ENCODE peak calls at places on chromosome 18, in four cellular contexts. One of them, this sample, is unnamed.

GRCh38 chr18:9708882-9709877 is 1.1 kb downstream of the RAB31 start:
- DNase-seq in GM12878: no peak
- DNase-seq in HepG2: no peak
- DNase-seq in K562: peak; percentile 47
- DNase-seq in this sample: no peak

GRCh38 chr18:40338284-40338683 is 1616.8 kb upstream of the PIK3C3 start:
- DNase-seq in K562: no peak
- DNase-seq in GM12878: no peak
- DNase-seq in HepG2: no peak
- DNase-seq in this sample: no peak

GRCh38 chr18:9726936-9727335 is 18.8 kb downstream of the RAB31 start:
- DNase-seq in HepG2: no peak
- DNase-seq in GM12878: no peak
- DNase-seq in K562: no peak
- DNase-seq in this sample: no peak

GRCh38 chr18:40249390-40250080 is 1705.5 kb upstream of the PIK3C3 start:
- DNase-seq in GM12878: no peak
- DNase-seq in HepG2: no peak
- DNase-seq in K562: no peak
- DNase-seq in this sample: no peak

GRCh38 chr18:3799515-3799914 is 349.5 kb downstream of the TGIF1 start:
- DNase-seq in HepG2: no peak
- DNase-seq in GM12878: no peak
- DNase-seq in K562: no peak
- DNase-seq in this sample: no peak

GRCh38 chr18:44149706-44150105 is 531.0 kb upstream of the SETBP1 start:
- DNase-seq in GM12878: no peak
- DNase-seq in HepG2: no peak
- DNase-seq in K562: no peak
- DNase-seq in this sample: peak; percentile 1

GRCh38 chr18:29002747-29003146 is 825.8 kb upstream of the CDH2 start:
- DNase-seq in K562: no peak
- DNase-seq in GM12878: no peak
- DNase-seq in HepG2: no peak
- DNase-seq in this sample: no peak

GRCh38 chr18:44411277-44411900 is 269.3 kb upstream of the SETBP1 start:
- DNase-seq in HepG2: no peak
- DNase-seq in GM12878: no peak
- DNase-seq in K562: no peak
- DNase-seq in this sample: no peak

GRCh38 chr18:79682896-79683625 is 3.5 kb downstream of the CTDP1 start:
- DNase-seq in GM12878: no peak
- DNase-seq in HepG2: no peak
- DNase-seq in K562: no peak
- DNase-seq in this sample: no peak

GRCh38 chr18:10015941-10016819 is 102.4 kb downstream of the VAPA start:
- DNase-seq in K562: no peak
- DNase-seq in HepG2: no peak
- DNase-seq in GM12878: no peak
- DNase-seq in this sample: no peak

GRCh38 chr18:72672364-72673151 is 128.4 kb upstream of the CBLN2 start:
- DNase-seq in GM12878: no peak
- DNase-seq in HepG2: peak; percentile 25
- DNase-seq in K562: peak; percentile 10
- DNase-seq in this sample: peak; percentile 20

GRCh38 chr18:13394794-13395193 is 176.2 kb downstream of the LDLRAD4 start:
- DNase-seq in GM12878: no peak
- DNase-seq in HepG2: no peak
- DNase-seq in K562: peak; percentile 28
- DNase-seq in this sample: no peak

GRCh38 chr18:46051731-46052461 is 20.2 kb downstream of the PSTPIP2 start:
- DNase-seq in HepG2: peak; percentile 98
- DNase-seq in GM12878: no peak
- DNase-seq in K562: no peak
- DNase-seq in this sample: no peak

GRCh38 chr18:32366586-32367538 is 103.8 kb downstream of the GAREM1 start:
- DNase-seq in GM12878: no peak
- DNase-seq in HepG2: no peak
- DNase-seq in K562: no peak
- DNase-seq in this sample: no peak

GRCh38 chr18:12621737-12622306 is 36.1 kb downstream of the SPIRE1 start:
- DNase-seq in K562: peak; percentile 55
- DNase-seq in GM12878: no peak
- DNase-seq in HepG2: no peak
- DNase-seq in this sample: no peak

GRCh38 chr18:44876024-44876423 is 195.3 kb downstream of the SETBP1 start:
- DNase-seq in GM12878: no peak
- DNase-seq in HepG2: no peak
- DNase-seq in K562: no peak
- DNase-seq in this sample: no peak

GRCh38 chr18:8229040-8229439 is 380.2 kb upstream of the RAB12 start:
- DNase-seq in K562: no peak
- DNase-seq in HepG2: no peak
- DNase-seq in GM12878: no peak
- DNase-seq in this sample: no peak

GRCh38 chr18:10041180-10041579 is 127.4 kb downstream of the VAPA start:
- DNase-seq in HepG2: no peak
- DNase-seq in K562: no peak
- DNase-seq in GM12878: no peak
- DNase-seq in this sample: no peak

GRCh38 chr18:68147728-68148127 is 567.2 kb downstream of the TMX3 start:
- DNase-seq in K562: no peak
- DNase-seq in HepG2: no peak
- DNase-seq in GM12878: no peak
- DNase-seq in this sample: no peak

GRCh38 chr18:63540131-63540530 is 2.0 kb upstream of the SERPINB12 start:
- DNase-seq in GM12878: no peak
- DNase-seq in HepG2: no peak
- DNase-seq in K562: no peak
- DNase-seq in this sample: no peak

GRCh38 chr18:12645751-12646203 is 12.1 kb downstream of the SPIRE1 start:
- DNase-seq in GM12878: no peak
- DNase-seq in HepG2: peak; percentile 41
- DNase-seq in K562: no peak
- DNase-seq in this sample: no peak

GRCh38 chr18:2656237-2657042 is 914 bp downstream of the SMCHD1 start:
- DNase-seq in K562: peak; percentile 53
- DNase-seq in GM12878: no peak
- DNase-seq in HepG2: peak; percentile 15
- DNase-seq in this sample: peak; percentile 13

GRCh38 chr18:7548721-7549120 is 18.4 kb upstream of the PTPRM start:
- DNase-seq in HepG2: no peak
- DNase-seq in K562: no peak
- DNase-seq in GM12878: no peak
- DNase-seq in this sample: no peak

GRCh38 chr18:55406374-55407045 is 181.5 kb downstream of the TCF4 start:
- DNase-seq in HepG2: no peak
- DNase-seq in K562: no peak
- DNase-seq in GM12878: no peak
- DNase-seq in this sample: no peak

GRCh38 chr18:53361044-53361443 is 863.4 kb downstream of the MBD2 start:
- DNase-seq in K562: no peak
- DNase-seq in HepG2: no peak
- DNase-seq in GM12878: no peak
- DNase-seq in this sample: no peak

GRCh38 chr18:31176531-31176930 is 13.9 kb upstream of the DSC1 start:
- DNase-seq in K562: no peak
- DNase-seq in GM12878: no peak
- DNase-seq in HepG2: no peak
- DNase-seq in this sample: peak; percentile 4

GRCh38 chr18:53153800-53154199 is 813.8 kb downstream of the DCC start:
- DNase-seq in K562: no peak
- DNase-seq in GM12878: no peak
- DNase-seq in HepG2: no peak
- DNase-seq in this sample: no peak

GRCh38 chr18:67514465-67514864 is 2.1 kb downstream of the DSEL start:
- DNase-seq in HepG2: no peak
- DNase-seq in GM12878: no peak
- DNase-seq in K562: no peak
- DNase-seq in this sample: no peak

GRCh38 chr18:3455938-3456685 is 6.1 kb downstream of the TGIF1 start:
- DNase-seq in K562: no peak
- DNase-seq in HepG2: peak; percentile 73
- DNase-seq in GM12878: no peak
- DNase-seq in this sample: no peak

GRCh38 chr18:76448262-76449109 is 46.6 kb downstream of the ZNF516 start:
- DNase-seq in HepG2: no peak
- DNase-seq in GM12878: no peak
- DNase-seq in K562: no peak
- DNase-seq in this sample: no peak

GRCh38 chr18:32301976-32302743 is 112.3 kb downstream of the MEP1B start:
- DNase-seq in HepG2: no peak
- DNase-seq in GM12878: no peak
- DNase-seq in K562: no peak
- DNase-seq in this sample: peak; percentile 36

GRCh38 chr18:21100141-21100540 is 11.5 kb downstream of the ROCK1 start:
- DNase-seq in HepG2: no peak
- DNase-seq in K562: no peak
- DNase-seq in GM12878: no peak
- DNase-seq in this sample: no peak

GRCh38 chr18:63882333-63883141 is 5.0 kb upstream of the SERPINB2 start:
- DNase-seq in GM12878: no peak
- DNase-seq in HepG2: no peak
- DNase-seq in K562: no peak
- DNase-seq in this sample: no peak

GRCh38 chr18:51801515-51801914 is 538.5 kb upstream of the DCC start:
- DNase-seq in HepG2: no peak
- DNase-seq in GM12878: no peak
- DNase-seq in K562: no peak
- DNase-seq in this sample: no peak

GRCh38 chr18:51803029-51803428 is 537.0 kb upstream of the DCC start:
- DNase-seq in K562: no peak
- DNase-seq in HepG2: no peak
- DNase-seq in GM12878: no peak
- DNase-seq in this sample: no peak

GRCh38 chr18:51807336-51807735 is 532.7 kb upstream of the DCC start:
- DNase-seq in K562: no peak
- DNase-seq in HepG2: no peak
- DNase-seq in GM12878: no peak
- DNase-seq in this sample: no peak

GRCh38 chr18:51802589-51802988 is 537.4 kb upstream of the DCC start:
- DNase-seq in HepG2: no peak
- DNase-seq in GM12878: no peak
- DNase-seq in K562: no peak
- DNase-seq in this sample: no peak
- TF ChIP-seq JUNB in HepG2: no peak
- TF ChIP-seq JUNB in GM12878: no peak
- TF ChIP-seq JUNB in K562: no peak
- TF ChIP-seq JUNB in this sample: no peak

GRCh38 chr18:5066380-5066977 is 130.6 kb downstream of the AKAIN1 start:
- DNase-seq in HepG2: peak; percentile 12
- DNase-seq in GM12878: no peak
- DNase-seq in K562: peak; percentile 12
- DNase-seq in this sample: peak; percentile 20
- TF ChIP-seq POLR2AphosphoS2 in HepG2: no peak
- TF ChIP-seq POLR2AphosphoS2 in GM12878: no peak
- TF ChIP-seq POLR2AphosphoS2 in K562: no peak
- TF ChIP-seq POLR2AphosphoS2 in this sample: no peak

DNA sequence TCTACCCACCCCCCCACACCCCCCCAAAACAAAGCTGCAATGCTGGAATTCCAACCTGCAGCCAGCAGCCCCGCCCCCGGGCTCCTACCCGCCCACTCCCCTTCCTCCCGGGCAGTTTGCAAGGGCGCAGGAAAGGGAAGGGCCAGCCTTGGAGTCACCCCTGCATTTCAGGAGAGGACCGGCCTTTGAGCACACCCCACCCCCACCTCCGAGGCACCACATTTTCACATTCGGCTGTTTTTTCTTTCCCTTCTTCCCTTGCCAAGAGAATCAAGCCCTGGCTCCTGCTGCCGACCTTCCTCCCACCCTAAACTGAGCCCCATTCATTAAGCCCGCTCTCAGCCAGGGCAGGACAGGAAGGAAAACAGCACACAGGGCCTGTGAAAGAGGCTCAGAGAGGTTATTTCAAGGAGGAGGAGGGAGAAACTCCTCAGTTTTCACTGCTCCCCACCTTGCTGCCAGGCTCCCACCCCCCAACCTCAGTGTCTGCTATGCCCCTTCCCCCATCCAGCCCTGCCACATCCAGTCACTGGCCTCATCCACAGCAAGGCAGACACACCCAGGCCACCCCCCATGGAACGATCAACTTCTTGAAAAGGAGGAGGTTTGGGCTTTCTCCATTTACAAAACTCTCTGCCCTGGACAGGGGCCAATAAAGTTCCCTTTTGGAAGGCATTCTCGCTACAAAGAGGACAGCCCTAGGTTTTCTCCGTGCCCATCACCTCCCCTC is 11.2 kb downstream of the SMAD7 start:
- DNase-seq in K562: no peak
- DNase-seq in GM12878: no peak
- DNase-seq in HepG2: no peak
- DNase-seq in this sample: no peak
- TF ChIP-seq JUNB in K562: no peak
- TF ChIP-seq JUNB in GM12878: no peak
- TF ChIP-seq JUNB in HepG2: no peak
- TF ChIP-seq JUNB in this sample: no peak

GRCh38 chr18:48894266-48894600 is 56.5 kb downstream of the SMAD7 start:
- DNase-seq in K562: no peak
- DNase-seq in GM12878: no peak
- DNase-seq in HepG2: no peak
- DNase-seq in this sample: no peak
- TF ChIP-seq POLR2AphosphoS2 in K562: no peak
- TF ChIP-seq POLR2AphosphoS2 in GM12878: no peak
- TF ChIP-seq POLR2AphosphoS2 in HepG2: no peak
- TF ChIP-seq POLR2AphosphoS2 in this sample: no peak

GRCh38 chr18:35352778-35353177 is 8.6 kb upstream of the ZNF24 start:
- DNase-seq in K562: no peak
- DNase-seq in GM12878: no peak
- DNase-seq in HepG2: no peak
- DNase-seq in this sample: no peak

GRCh38 chr18:35352283-35352682 is 8.1 kb upstream of the ZNF24 start:
- DNase-seq in GM12878: no peak
- DNase-seq in K562: no peak
- DNase-seq in HepG2: no peak
- DNase-seq in this sample: no peak

DNA sequence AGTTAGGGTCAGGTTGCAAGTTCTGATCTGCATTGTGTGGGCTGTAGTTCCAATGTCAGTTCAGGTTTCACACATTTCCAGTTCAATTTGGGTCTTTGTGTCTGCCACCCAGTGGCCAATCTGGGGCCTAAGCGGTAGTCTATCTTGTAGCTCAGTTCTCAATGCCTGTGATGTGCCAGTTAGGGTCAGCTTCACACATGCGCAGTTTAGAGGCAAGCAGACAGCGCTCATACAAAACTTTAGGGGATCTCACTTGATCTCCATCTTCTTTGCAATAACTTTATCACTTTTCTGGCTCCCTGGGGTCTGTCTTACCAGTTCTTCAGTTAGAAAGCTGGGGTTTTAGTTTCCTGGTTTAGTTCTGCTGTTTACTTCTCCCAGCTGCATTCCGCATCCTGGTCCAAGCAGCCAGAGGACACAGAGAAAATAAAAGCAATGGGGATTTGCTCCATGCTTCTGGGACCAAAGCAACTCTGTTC is 11.0 kb upstream of the ZNF24 start:
- DNase-seq in HepG2: peak; percentile 85
- DNase-seq in K562: peak; percentile 52
- DNase-seq in GM12878: no peak
- DNase-seq in this sample: no peak
- TF ChIP-seq JUNB in HepG2: no peak
- TF ChIP-seq JUNB in K562: no peak
- TF ChIP-seq JUNB in GM12878: no peak
- TF ChIP-seq JUNB in this sample: no peak